ENCODE peak calls at places on chromosomes 5 and 9, in seven cellular contexts. X, O, S, G, A, Q and J are unnamed samples.

GRCh38 chr5:76608833-76609232 is 14.4 kb downstream of the F2RL2 start:
- DNase-seq in X (peak), O (no peak), S (peak), G (peak), A (peak), Q (no peak), J (no peak)

GRCh38 chr5:2860101-2860500 is 108.6 kb upstream of the IRX2 start:
- DNase-seq in X (no peak), O (no peak), S (no peak), G (no peak), A (no peak), Q (no peak), J (no peak)

GRCh38 chr9:14198544-14199510 is 115.1 kb downstream of the NFIB start:
- DNase-seq in X (no peak), O (no peak), S (no peak), G (no peak), A (no peak), Q (no peak), J (no peak)

GRCh38 chr5:150458819-150459557 is 9.4 kb upstream of the RPS14 start:
- DNase-seq in X (peak), O (peak), S (peak), G (peak), A (peak), Q (peak), J (peak)

GRCh38 chr5:80083115-80083890 is 48.2 kb downstream of the THBS4 start:
- DNase-seq in X (peak), O (peak), S (peak), G (no peak), A (peak), Q (peak), J (peak)

GRCh38 chr5:174708466-174709207 is 15.7 kb upstream of the MSX2 start:
- DNase-seq in X (no peak), O (no peak), S (no peak), G (no peak), A (no peak), Q (no peak), J (no peak)

GRCh38 chr5:54360925-54361662 is 50.7 kb upstream of the ARL15 start:
- DNase-seq in X (no peak), O (no peak), S (no peak), G (no peak), A (peak), Q (no peak), J (no peak)

GRCh38 chr5:96567188-96567587 is 95.0 kb upstream of the CAST start:
- DNase-seq in X (peak), O (no peak), S (peak), G (no peak), A (peak), Q (no peak), J (no peak)

GRCh38 chr5:154858972-154859950 is 834 bp downstream of the CNOT8 start:
- DNase-seq in X (peak), O (no peak), S (peak), G (no peak), A (no peak), Q (no peak), J (peak)

GRCh38 chr9:113753398-113754119 is 122.5 kb upstream of the ZNF618 start:
- DNase-seq in X (no peak), O (no peak), S (no peak), G (no peak), A (no peak), Q (no peak), J (no peak)
- H2BK120ac ChIP-seq in X (no peak), O (no peak), S (no peak), G (no peak), A (no peak), Q (no peak), J (no peak)

GRCh38 chr9:136572596-136573313 is 26.9 kb upstream of the NOTCH1 start:
- DNase-seq in X (no peak), O (peak), S (peak), G (no peak), A (no peak), Q (no peak), J (no peak)
- H2BK120ac ChIP-seq in X (no peak), O (no peak), S (no peak), G (peak), A (peak), Q (peak), J (peak)

GRCh38 chr5:41339339-41339738 is 126.0 kb upstream of the C6 start:
- DNase-seq in X (no peak), O (no peak), S (no peak), G (no peak), A (no peak), Q (no peak), J (no peak)

GRCh38 chr5:41337240-41337639 is 123.9 kb upstream of the C6 start:
- DNase-seq in X (no peak), O (no peak), S (no peak), G (no peak), A (no peak), Q (no peak), J (no peak)

GRCh38 chr5:41337724-41338123 is 124.4 kb upstream of the C6 start:
- DNase-seq in X (no peak), O (no peak), S (no peak), G (no peak), A (no peak), Q (no peak), J (no peak)

GRCh38 chr5:41336471-41336870 is 123.1 kb upstream of the C6 start:
- DNase-seq in X (no peak), O (no peak), S (no peak), G (no peak), A (no peak), Q (no peak), J (no peak)

GRCh38 chr5:41338276-41338675 is 124.9 kb upstream of the C6 start:
- DNase-seq in X (no peak), O (no peak), S (no peak), G (no peak), A (peak), Q (no peak), J (no peak)
- H2BK120ac ChIP-seq in X (no peak), O (no peak), S (no peak), G (no peak), A (no peak), Q (no peak), J (no peak)

GRCh38 chr9:129162901-129163670 is 15.0 kb downstream of the IER5L start:
- DNase-seq in X (no peak), O (no peak), S (no peak), G (no peak), A (peak), Q (no peak), J (no peak)
- H2BK120ac ChIP-seq in X (no peak), O (no peak), S (no peak), G (no peak), A (peak), Q (no peak), J (no peak)

GRCh38 chr9:138053996-138054752 is 176.6 kb downstream of the CACNA1B start:
- DNase-seq in X (no peak), O (peak), S (no peak), G (no peak), A (no peak), Q (peak), J (no peak)
- H2BK120ac ChIP-seq in X (no peak), O (no peak), S (no peak), G (no peak), A (no peak), Q (no peak), J (no peak)

DNA sequence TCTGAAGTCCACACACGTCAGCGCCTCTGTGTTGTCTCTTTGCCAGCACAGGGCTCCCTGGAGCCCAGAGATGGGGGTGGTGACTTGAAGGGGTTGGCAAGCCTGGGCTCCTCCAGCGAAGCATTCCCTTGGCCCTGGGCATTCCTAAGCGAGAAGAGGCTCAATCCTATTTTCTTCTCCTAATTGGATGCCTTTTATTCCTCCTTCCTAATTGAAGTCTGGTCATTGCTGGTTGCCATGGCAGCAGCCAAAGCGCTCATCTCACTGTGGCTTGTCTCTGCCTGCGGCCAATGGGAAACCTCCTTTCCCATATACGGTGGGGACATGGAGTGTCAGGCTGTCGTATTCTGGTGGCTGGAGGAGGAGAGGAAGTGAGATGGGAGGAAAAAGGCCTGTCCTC is 52.3 kb upstream of the RARS1 start:
- DNase-seq in X (no peak), O (no peak), S (peak), G (no peak), A (no peak), Q (no peak), J (peak)
- H2BK120ac ChIP-seq in X (no peak), O (no peak), S (no peak), G (no peak), A (no peak), Q (no peak), J (no peak)

DNA sequence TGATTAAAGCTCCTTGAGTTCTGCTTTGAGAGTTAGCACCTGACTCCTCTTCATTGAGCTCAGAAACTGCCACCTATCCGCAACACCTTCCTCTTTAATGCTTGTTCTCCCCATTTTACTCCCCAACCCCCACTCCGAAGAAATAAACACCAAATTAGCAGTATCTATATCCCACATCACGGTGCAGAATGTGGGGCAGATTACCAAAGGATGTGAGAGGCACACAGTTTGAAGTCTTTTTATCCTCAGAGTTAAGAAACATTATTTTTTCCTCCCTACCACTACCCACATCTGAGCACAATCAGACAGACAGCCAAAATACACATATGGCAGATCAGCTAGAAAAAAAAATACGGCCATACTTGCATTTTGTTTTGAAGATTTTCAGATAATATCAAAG is 26.1 kb upstream of the IL7R start:
- DNase-seq in X (no peak), O (no peak), S (no peak), G (no peak), A (no peak), Q (no peak), J (no peak)
- H2BK120ac ChIP-seq in X (no peak), O (no peak), S (no peak), G (no peak), A (no peak), Q (no peak), J (no peak)

GRCh38 chr9:117253256-117253655 is 161.6 kb downstream of the ASTN2 start:
- DNase-seq in X (no peak), O (no peak), S (peak), G (peak), A (no peak), Q (no peak), J (no peak)

DNA sequence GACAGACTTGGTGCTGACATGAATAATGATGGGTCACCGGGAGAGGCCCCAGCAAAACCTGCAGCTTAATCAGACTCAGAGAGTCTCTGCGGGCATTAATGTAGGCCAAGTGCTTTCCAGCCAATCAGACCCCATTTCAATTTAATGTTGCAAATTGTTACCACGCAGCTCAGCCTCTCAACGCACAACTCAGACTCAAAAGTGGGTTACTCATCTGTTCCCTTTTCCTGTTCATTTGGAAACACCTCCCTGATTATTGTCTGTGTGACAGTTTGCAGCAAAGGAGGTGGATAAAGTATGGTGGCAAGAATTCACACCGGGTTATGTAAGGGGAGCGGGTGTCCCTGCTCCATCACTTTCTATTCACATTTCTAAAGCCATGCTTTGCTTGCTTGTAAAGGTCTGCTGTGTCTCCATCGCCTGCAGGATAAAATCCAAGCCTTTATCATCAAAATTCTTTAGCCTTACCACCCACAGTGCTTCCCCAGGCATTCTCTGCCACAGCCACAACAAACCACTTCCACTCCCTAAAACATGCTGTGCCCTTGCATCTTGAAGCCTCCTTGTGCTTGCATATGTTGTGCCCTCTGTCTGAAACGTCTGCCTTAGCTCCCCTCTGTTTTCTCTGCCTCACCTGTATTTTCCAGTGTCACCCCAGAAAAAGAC is 156.5 kb downstream of the ASTN2 start:
- DNase-seq in X (no peak), O (no peak), S (peak), G (no peak), A (no peak), Q (no peak), J (no peak)
- H2BK120ac ChIP-seq in X (no peak), O (no peak), S (no peak), G (no peak), A (no peak), Q (no peak), J (no peak)

DNA sequence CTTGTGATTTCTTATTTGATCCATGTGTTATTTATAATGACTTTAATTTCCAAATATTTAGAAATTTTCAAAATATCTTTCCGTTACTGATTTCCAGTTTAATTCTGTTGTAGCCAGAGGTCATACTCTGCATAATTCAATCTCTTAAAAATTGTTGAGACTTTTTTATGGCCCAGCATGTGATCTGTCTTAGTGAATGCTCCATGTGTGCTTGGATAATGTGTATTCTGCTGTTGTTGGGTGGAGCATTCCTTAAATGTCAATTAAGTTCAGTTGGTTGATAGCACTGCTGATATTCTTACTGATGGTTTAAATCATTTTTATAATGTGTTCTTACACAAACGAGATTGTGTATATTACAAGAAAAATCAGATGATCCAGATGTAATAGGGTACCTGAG is 180.8 kb downstream of the RGS3 start:
- DNase-seq in X (no peak), O (no peak), S (no peak), G (no peak), A (no peak), Q (no peak), J (no peak)
- H2BK120ac ChIP-seq in X (no peak), O (no peak), S (no peak), G (no peak), A (no peak), Q (no peak), J (no peak)

GRCh38 chr9:88623698-88624097 is 88.7 kb downstream of the NXNL2 start:
- DNase-seq in X (no peak), O (no peak), S (no peak), G (no peak), A (no peak), Q (no peak), J (no peak)
- H2BK120ac ChIP-seq in X (no peak), O (no peak), S (no peak), G (no peak), A (no peak), Q (no peak), J (no peak)